ENCODE peak calls at places on chromosomes 1 and 21, in nine cellular contexts. One of them, this sample, is unnamed.

GRCh38 chr1:43603004-43603403 is 46.9 kb upstream of the KDM4A start:
- DNase-seq in NCI-H524 treated with DMSO at 0.1 percent for 48 hours: no peak
- DNase-seq in HS-27A: no peak
- DNase-seq in posterior cingulate gyrus: no peak
- DNase-seq in frontal cortex: no peak
- DNase-seq in SW480: no peak
- DNase-seq in neural crest cell: no peak
- DNase-seq in NCI-H1417: peak
- DNase-seq in mesothelial cell of epicardium: no peak
- DNase-seq in this sample: no peak

GRCh38 chr1:234601217-234602017 is 8.6 kb downstream of the IRF2BP2 start:
- DNase-seq in NCI-H524 treated with DMSO at 0.1 percent for 48 hours: no peak
- DNase-seq in HS-27A: no peak
- DNase-seq in posterior cingulate gyrus: no peak
- DNase-seq in frontal cortex: no peak
- DNase-seq in SW480: no peak
- DNase-seq in neural crest cell: no peak
- DNase-seq in NCI-H1417: peak
- DNase-seq in mesothelial cell of epicardium: no peak
- DNase-seq in this sample: no peak

GRCh38 chr1:72827285-72827684 is 544.9 kb upstream of the NEGR1 start:
- DNase-seq in NCI-H524 treated with DMSO at 0.1 percent for 48 hours: no peak
- DNase-seq in HS-27A: peak
- DNase-seq in posterior cingulate gyrus: no peak
- DNase-seq in frontal cortex: no peak
- DNase-seq in SW480: peak
- DNase-seq in neural crest cell: no peak
- DNase-seq in NCI-H1417: no peak
- DNase-seq in mesothelial cell of epicardium: no peak
- DNase-seq in this sample: no peak

GRCh38 chr1:79079770-79080169 is 73.2 kb upstream of the ADGRL4 start:
- DNase-seq in NCI-H524 treated with DMSO at 0.1 percent for 48 hours: no peak
- DNase-seq in HS-27A: peak
- DNase-seq in posterior cingulate gyrus: no peak
- DNase-seq in frontal cortex: no peak
- DNase-seq in SW480: no peak
- DNase-seq in neural crest cell: no peak
- DNase-seq in NCI-H1417: no peak
- DNase-seq in mesothelial cell of epicardium: no peak
- DNase-seq in this sample: no peak

GRCh38 chr1:173861731-173862145 is 6.1 kb downstream of the GAS5 start:
- DNase-seq in NCI-H524 treated with DMSO at 0.1 percent for 48 hours: no peak
- DNase-seq in HS-27A: no peak
- DNase-seq in posterior cingulate gyrus: no peak
- DNase-seq in frontal cortex: no peak
- DNase-seq in SW480: no peak
- DNase-seq in neural crest cell: no peak
- DNase-seq in NCI-H1417: no peak
- DNase-seq in mesothelial cell of epicardium: no peak
- DNase-seq in this sample: no peak

GRCh38 chr1:158019177-158019868 is 25.9 kb downstream of the KIRREL1 start:
- DNase-seq in NCI-H524 treated with DMSO at 0.1 percent for 48 hours: no peak
- DNase-seq in HS-27A: peak
- DNase-seq in posterior cingulate gyrus: no peak
- DNase-seq in frontal cortex: no peak
- DNase-seq in SW480: peak
- DNase-seq in neural crest cell: no peak
- DNase-seq in NCI-H1417: no peak
- DNase-seq in mesothelial cell of epicardium: no peak
- DNase-seq in this sample: no peak

GRCh38 chr1:38489844-38490270 is 369.7 kb downstream of the RRAGC start:
- DNase-seq in NCI-H524 treated with DMSO at 0.1 percent for 48 hours: no peak
- DNase-seq in HS-27A: no peak
- DNase-seq in posterior cingulate gyrus: peak
- DNase-seq in frontal cortex: peak
- DNase-seq in SW480: peak
- DNase-seq in neural crest cell: peak
- DNase-seq in NCI-H1417: peak
- DNase-seq in mesothelial cell of epicardium: no peak
- DNase-seq in this sample: peak

GRCh38 chr1:214332950-214333798 is 52.2 kb downstream of the SMYD2 start:
- DNase-seq in NCI-H524 treated with DMSO at 0.1 percent for 48 hours: no peak
- DNase-seq in HS-27A: no peak
- DNase-seq in posterior cingulate gyrus: peak
- DNase-seq in frontal cortex: peak
- DNase-seq in SW480: peak
- DNase-seq in neural crest cell: peak
- DNase-seq in NCI-H1417: peak
- DNase-seq in mesothelial cell of epicardium: peak
- DNase-seq in this sample: peak

GRCh38 chr1:159780583-159781582 is at the start of gene DUSP23:
- DNase-seq in NCI-H524 treated with DMSO at 0.1 percent for 48 hours: peak
- DNase-seq in HS-27A: peak
- DNase-seq in posterior cingulate gyrus: peak
- DNase-seq in frontal cortex: peak
- DNase-seq in SW480: peak
- DNase-seq in neural crest cell: peak
- DNase-seq in NCI-H1417: peak
- DNase-seq in mesothelial cell of epicardium: peak
- DNase-seq in this sample: peak

GRCh38 chr1:10696977-10697376 is 99.5 kb downstream of the CASZ1 start:
- DNase-seq in NCI-H524 treated with DMSO at 0.1 percent for 48 hours: no peak
- DNase-seq in HS-27A: no peak
- DNase-seq in posterior cingulate gyrus: no peak
- DNase-seq in frontal cortex: no peak
- DNase-seq in SW480: peak
- DNase-seq in neural crest cell: no peak
- DNase-seq in NCI-H1417: no peak
- DNase-seq in mesothelial cell of epicardium: no peak
- DNase-seq in this sample: no peak

GRCh38 chr1:21034725-21035628 is 141.7 kb downstream of the EIF4G3 start:
- DNase-seq in NCI-H524 treated with DMSO at 0.1 percent for 48 hours: no peak
- DNase-seq in HS-27A: no peak
- DNase-seq in posterior cingulate gyrus: no peak
- DNase-seq in frontal cortex: no peak
- DNase-seq in SW480: no peak
- DNase-seq in neural crest cell: no peak
- DNase-seq in NCI-H1417: no peak
- DNase-seq in mesothelial cell of epicardium: no peak
- DNase-seq in this sample: no peak

GRCh38 chr1:165899461-165899941 is 72.1 kb downstream of the UCK2 start:
- DNase-seq in NCI-H524 treated with DMSO at 0.1 percent for 48 hours: no peak
- DNase-seq in HS-27A: no peak
- DNase-seq in posterior cingulate gyrus: no peak
- DNase-seq in frontal cortex: no peak
- DNase-seq in SW480: no peak
- DNase-seq in neural crest cell: no peak
- DNase-seq in NCI-H1417: no peak
- DNase-seq in mesothelial cell of epicardium: no peak
- DNase-seq in this sample: no peak

GRCh38 chr1:15483971-15484370 is 8.1 kb downstream of the CELA2B start:
- DNase-seq in NCI-H524 treated with DMSO at 0.1 percent for 48 hours: peak
- DNase-seq in HS-27A: no peak
- DNase-seq in posterior cingulate gyrus: no peak
- DNase-seq in frontal cortex: no peak
- DNase-seq in SW480: no peak
- DNase-seq in neural crest cell: no peak
- DNase-seq in NCI-H1417: no peak
- DNase-seq in mesothelial cell of epicardium: no peak
- DNase-seq in this sample: no peak

GRCh38 chr1:66231162-66232077 is 302.5 kb upstream of the SGIP1 start:
- DNase-seq in NCI-H524 treated with DMSO at 0.1 percent for 48 hours: no peak
- DNase-seq in HS-27A: no peak
- DNase-seq in posterior cingulate gyrus: no peak
- DNase-seq in frontal cortex: peak
- DNase-seq in SW480: peak
- DNase-seq in neural crest cell: no peak
- DNase-seq in NCI-H1417: peak
- DNase-seq in mesothelial cell of epicardium: no peak
- DNase-seq in this sample: no peak

GRCh38 chr1:151510020-151510405 is 1.2 kb upstream of the CGN start:
- DNase-seq in NCI-H524 treated with DMSO at 0.1 percent for 48 hours: no peak
- DNase-seq in HS-27A: no peak
- DNase-seq in posterior cingulate gyrus: no peak
- DNase-seq in frontal cortex: no peak
- DNase-seq in SW480: no peak
- DNase-seq in neural crest cell: no peak
- DNase-seq in NCI-H1417: peak
- DNase-seq in mesothelial cell of epicardium: no peak
- DNase-seq in this sample: no peak

GRCh38 chr1:162091681-162092524 is 22.4 kb downstream of the NOS1AP start:
- DNase-seq in NCI-H524 treated with DMSO at 0.1 percent for 48 hours: no peak
- DNase-seq in HS-27A: no peak
- DNase-seq in posterior cingulate gyrus: no peak
- DNase-seq in frontal cortex: no peak
- DNase-seq in SW480: no peak
- DNase-seq in neural crest cell: no peak
- DNase-seq in NCI-H1417: peak
- DNase-seq in mesothelial cell of epicardium: no peak
- DNase-seq in this sample: no peak

GRCh38 chr1:202154766-202155477 is 5.5 kb downstream of the PTPN7 start:
- DNase-seq in NCI-H524 treated with DMSO at 0.1 percent for 48 hours: no peak
- DNase-seq in HS-27A: no peak
- DNase-seq in posterior cingulate gyrus: no peak
- DNase-seq in frontal cortex: no peak
- DNase-seq in SW480: peak
- DNase-seq in neural crest cell: peak
- DNase-seq in NCI-H1417: peak
- DNase-seq in mesothelial cell of epicardium: no peak
- DNase-seq in this sample: peak

GRCh38 chr1:55214903-55215193 is 316 bp downstream of the USP24 start:
- DNase-seq in NCI-H524 treated with DMSO at 0.1 percent for 48 hours: no peak
- DNase-seq in HS-27A: peak
- DNase-seq in posterior cingulate gyrus: peak
- DNase-seq in frontal cortex: no peak
- DNase-seq in SW480: peak
- DNase-seq in neural crest cell: peak
- DNase-seq in NCI-H1417: peak
- DNase-seq in mesothelial cell of epicardium: peak
- DNase-seq in this sample: peak

GRCh38 chr1:157085416-157085815 is 14.2 kb downstream of the ETV3L start:
- DNase-seq in NCI-H524 treated with DMSO at 0.1 percent for 48 hours: no peak
- DNase-seq in HS-27A: no peak
- DNase-seq in posterior cingulate gyrus: no peak
- DNase-seq in frontal cortex: no peak
- DNase-seq in SW480: no peak
- DNase-seq in neural crest cell: no peak
- DNase-seq in NCI-H1417: no peak
- DNase-seq in mesothelial cell of epicardium: no peak
- DNase-seq in this sample: no peak

GRCh38 chr1:203840208-203840808 is 21.1 kb upstream of the SNRPE start:
- DNase-seq in NCI-H524 treated with DMSO at 0.1 percent for 48 hours: no peak
- DNase-seq in HS-27A: no peak
- DNase-seq in posterior cingulate gyrus: no peak
- DNase-seq in frontal cortex: no peak
- DNase-seq in SW480: no peak
- DNase-seq in neural crest cell: no peak
- DNase-seq in NCI-H1417: no peak
- DNase-seq in mesothelial cell of epicardium: no peak
- DNase-seq in this sample: no peak

GRCh38 chr1:203041351-203041932 is 15.2 kb downstream of the PPFIA4 start:
- DNase-seq in NCI-H524 treated with DMSO at 0.1 percent for 48 hours: no peak
- DNase-seq in HS-27A: no peak
- DNase-seq in posterior cingulate gyrus: no peak
- DNase-seq in frontal cortex: no peak
- DNase-seq in SW480: no peak
- DNase-seq in neural crest cell: no peak
- DNase-seq in NCI-H1417: no peak
- DNase-seq in mesothelial cell of epicardium: no peak
- DNase-seq in this sample: no peak

GRCh38 chr1:183180213-183180612 is 5.9 kb upstream of the LAMC2 start:
- DNase-seq in NCI-H524 treated with DMSO at 0.1 percent for 48 hours: no peak
- DNase-seq in HS-27A: no peak
- DNase-seq in posterior cingulate gyrus: no peak
- DNase-seq in frontal cortex: peak
- DNase-seq in SW480: peak
- DNase-seq in neural crest cell: no peak
- DNase-seq in NCI-H1417: no peak
- DNase-seq in mesothelial cell of epicardium: no peak
- DNase-seq in this sample: no peak

GRCh38 chr1:110465814-110466380 is 14.9 kb downstream of the PROK1 start:
- DNase-seq in NCI-H524 treated with DMSO at 0.1 percent for 48 hours: no peak
- DNase-seq in HS-27A: no peak
- DNase-seq in posterior cingulate gyrus: no peak
- DNase-seq in frontal cortex: no peak
- DNase-seq in SW480: no peak
- DNase-seq in neural crest cell: no peak
- DNase-seq in NCI-H1417: no peak
- DNase-seq in mesothelial cell of epicardium: no peak
- DNase-seq in this sample: no peak

GRCh38 chr1:113390871-113391642 is 742 bp downstream of the MAGI3 start:
- DNase-seq in NCI-H524 treated with DMSO at 0.1 percent for 48 hours: no peak
- DNase-seq in HS-27A: no peak
- DNase-seq in posterior cingulate gyrus: peak
- DNase-seq in frontal cortex: no peak
- DNase-seq in SW480: peak
- DNase-seq in neural crest cell: peak
- DNase-seq in NCI-H1417: peak
- DNase-seq in mesothelial cell of epicardium: peak
- DNase-seq in this sample: peak

GRCh38 chr1:27630859-27631491 is 4.0 kb downstream of the FGR start:
- DNase-seq in NCI-H524 treated with DMSO at 0.1 percent for 48 hours: no peak
- DNase-seq in HS-27A: no peak
- DNase-seq in posterior cingulate gyrus: no peak
- DNase-seq in frontal cortex: no peak
- DNase-seq in SW480: peak
- DNase-seq in neural crest cell: no peak
- DNase-seq in NCI-H1417: no peak
- DNase-seq in mesothelial cell of epicardium: no peak
- DNase-seq in this sample: no peak

GRCh38 chr21:45556302-45556644 is 14.0 kb upstream of the SLC19A1 start:
- DNase-seq in NCI-H524 treated with DMSO at 0.1 percent for 48 hours: no peak
- DNase-seq in HS-27A: no peak
- DNase-seq in posterior cingulate gyrus: no peak
- DNase-seq in frontal cortex: no peak
- DNase-seq in SW480: no peak
- DNase-seq in neural crest cell: no peak
- DNase-seq in NCI-H1417: no peak
- DNase-seq in mesothelial cell of epicardium: no peak
- DNase-seq in this sample: no peak

GRCh38 chr1:10380594-10381275 is 18.1 kb upstream of the PGD start:
- DNase-seq in NCI-H524 treated with DMSO at 0.1 percent for 48 hours: no peak
- DNase-seq in HS-27A: no peak
- DNase-seq in posterior cingulate gyrus: peak
- DNase-seq in frontal cortex: no peak
- DNase-seq in SW480: no peak
- DNase-seq in neural crest cell: no peak
- DNase-seq in NCI-H1417: no peak
- DNase-seq in mesothelial cell of epicardium: no peak
- DNase-seq in this sample: no peak

GRCh38 chr1:226698659-226699058 is 40.4 kb downstream of the ITPKB start:
- DNase-seq in NCI-H524 treated with DMSO at 0.1 percent for 48 hours: no peak
- DNase-seq in HS-27A: no peak
- DNase-seq in posterior cingulate gyrus: no peak
- DNase-seq in frontal cortex: no peak
- DNase-seq in SW480: no peak
- DNase-seq in neural crest cell: no peak
- DNase-seq in NCI-H1417: no peak
- DNase-seq in mesothelial cell of epicardium: no peak
- DNase-seq in this sample: no peak

GRCh38 chr1:165369255-165369848 is 12.8 kb upstream of the LMX1A start:
- DNase-seq in NCI-H524 treated with DMSO at 0.1 percent for 48 hours: no peak
- DNase-seq in HS-27A: no peak
- DNase-seq in posterior cingulate gyrus: peak
- DNase-seq in frontal cortex: peak
- DNase-seq in SW480: peak
- DNase-seq in neural crest cell: peak
- DNase-seq in NCI-H1417: peak
- DNase-seq in mesothelial cell of epicardium: no peak
- DNase-seq in this sample: peak

GRCh38 chr1:232978827-232979226 is 28.4 kb downstream of the NTPCR start:
- DNase-seq in NCI-H524 treated with DMSO at 0.1 percent for 48 hours: no peak
- DNase-seq in HS-27A: no peak
- DNase-seq in posterior cingulate gyrus: no peak
- DNase-seq in frontal cortex: no peak
- DNase-seq in SW480: no peak
- DNase-seq in neural crest cell: no peak
- DNase-seq in NCI-H1417: no peak
- DNase-seq in mesothelial cell of epicardium: no peak
- DNase-seq in this sample: no peak

GRCh38 chr1:13828454-13829151 is 128.6 kb downstream of the PRDM2 start:
- DNase-seq in NCI-H524 treated with DMSO at 0.1 percent for 48 hours: no peak
- DNase-seq in HS-27A: no peak
- DNase-seq in posterior cingulate gyrus: no peak
- DNase-seq in frontal cortex: no peak
- DNase-seq in SW480: peak
- DNase-seq in neural crest cell: peak
- DNase-seq in NCI-H1417: peak
- DNase-seq in mesothelial cell of epicardium: no peak
- DNase-seq in this sample: peak

This sample was measured in glutamatergic neuron.